ENCODE peak calls at places on chromosome 6, in nine cellular contexts. One of them, this sample, is unnamed. For H3K4me1, the result is how much of the 10 kb centered on the place peaks cover.

GRCh38 chr6:123402052-123402451 is 234.7 kb downstream of the TRDN start:
- DNase-seq in A673: no peak
- DNase-seq in heart left ventricle: no peak
- DNase-seq in Peyer's patch: no peak
- DNase-seq in breast epithelium: no peak
- DNase-seq in transverse colon: no peak
- DNase-seq in tibial nerve: no peak
- DNase-seq in K562: no peak
- DNase-seq in A549: no peak
- DNase-seq in this sample: no peak

GRCh38 chr6:130035211-130035610 is 16.8 kb downstream of the L3MBTL3 start:
- DNase-seq in A673: peak
- DNase-seq in heart left ventricle: no peak
- DNase-seq in Peyer's patch: no peak
- DNase-seq in breast epithelium: no peak
- DNase-seq in transverse colon: no peak
- DNase-seq in tibial nerve: no peak
- DNase-seq in K562: peak
- DNase-seq in A549: no peak
- DNase-seq in this sample: no peak

GRCh38 chr6:170007468-170008240 is 256.2 kb downstream of the ERMARD start:
- DNase-seq in A673: no peak
- DNase-seq in heart left ventricle: peak
- DNase-seq in Peyer's patch: no peak
- DNase-seq in breast epithelium: no peak
- DNase-seq in transverse colon: no peak
- DNase-seq in tibial nerve: no peak
- DNase-seq in K562: no peak
- DNase-seq in A549: no peak
- DNase-seq in this sample: no peak

GRCh38 chr6:142302427-142303190 is 802 bp downstream of the ADGRG6 start:
- DNase-seq in A673: no peak
- DNase-seq in heart left ventricle: peak
- DNase-seq in Peyer's patch: no peak
- DNase-seq in breast epithelium: peak
- DNase-seq in transverse colon: no peak
- DNase-seq in tibial nerve: no peak
- DNase-seq in K562: no peak
- DNase-seq in A549: peak
- DNase-seq in this sample: peak

GRCh38 chr6:89986650-89987074 is 92.4 kb downstream of the GJA10 start:
- DNase-seq in A673: peak
- DNase-seq in heart left ventricle: no peak
- DNase-seq in Peyer's patch: no peak
- DNase-seq in breast epithelium: no peak
- DNase-seq in transverse colon: no peak
- DNase-seq in tibial nerve: no peak
- DNase-seq in K562: no peak
- DNase-seq in A549: no peak
- DNase-seq in this sample: no peak

GRCh38 chr6:33886673-33887144 is 82.9 kb upstream of the MLN start:
- DNase-seq in A673: peak
- DNase-seq in heart left ventricle: peak
- DNase-seq in Peyer's patch: peak
- DNase-seq in breast epithelium: no peak
- DNase-seq in transverse colon: peak
- DNase-seq in tibial nerve: no peak
- DNase-seq in K562: no peak
- DNase-seq in A549: no peak
- DNase-seq in this sample: no peak

GRCh38 chr6:130560231-130560630 is 194.4 kb downstream of the TMEM200A start:
- DNase-seq in A673: no peak
- DNase-seq in heart left ventricle: no peak
- DNase-seq in Peyer's patch: no peak
- DNase-seq in breast epithelium: no peak
- DNase-seq in transverse colon: no peak
- DNase-seq in tibial nerve: no peak
- DNase-seq in K562: no peak
- DNase-seq in A549: no peak
- DNase-seq in this sample: no peak

GRCh38 chr6:126721581-126722145 is 381.7 kb downstream of the CENPW start:
- DNase-seq in A673: no peak
- DNase-seq in heart left ventricle: no peak
- DNase-seq in Peyer's patch: no peak
- DNase-seq in breast epithelium: no peak
- DNase-seq in transverse colon: no peak
- DNase-seq in tibial nerve: no peak
- DNase-seq in K562: no peak
- DNase-seq in A549: peak
- DNase-seq in this sample: no peak

GRCh38 chr6:89048286-89048923 is 32.1 kb upstream of the PNRC1 start:
- DNase-seq in A673: peak
- DNase-seq in heart left ventricle: no peak
- DNase-seq in Peyer's patch: no peak
- DNase-seq in breast epithelium: no peak
- DNase-seq in transverse colon: no peak
- DNase-seq in tibial nerve: no peak
- DNase-seq in K562: no peak
- DNase-seq in A549: no peak
- DNase-seq in this sample: no peak

GRCh38 chr6:45200510-45200909 is 127.6 kb upstream of the RUNX2 start:
- DNase-seq in A673: no peak
- DNase-seq in heart left ventricle: no peak
- DNase-seq in Peyer's patch: no peak
- DNase-seq in breast epithelium: no peak
- DNase-seq in transverse colon: no peak
- DNase-seq in tibial nerve: no peak
- DNase-seq in K562: no peak
- DNase-seq in A549: no peak
- DNase-seq in this sample: no peak

GRCh38 chr6:45195137-45195536 is 133.0 kb upstream of the RUNX2 start:
- DNase-seq in A673: no peak
- DNase-seq in heart left ventricle: no peak
- DNase-seq in Peyer's patch: no peak
- DNase-seq in breast epithelium: no peak
- DNase-seq in transverse colon: no peak
- DNase-seq in tibial nerve: no peak
- DNase-seq in K562: no peak
- DNase-seq in A549: no peak
- DNase-seq in this sample: no peak

GRCh38 chr6:45196121-45196520 is 132.0 kb upstream of the RUNX2 start:
- DNase-seq in A673: no peak
- DNase-seq in heart left ventricle: no peak
- DNase-seq in Peyer's patch: no peak
- DNase-seq in breast epithelium: no peak
- DNase-seq in transverse colon: no peak
- DNase-seq in tibial nerve: no peak
- DNase-seq in K562: no peak
- DNase-seq in A549: no peak
- DNase-seq in this sample: no peak

DNA sequence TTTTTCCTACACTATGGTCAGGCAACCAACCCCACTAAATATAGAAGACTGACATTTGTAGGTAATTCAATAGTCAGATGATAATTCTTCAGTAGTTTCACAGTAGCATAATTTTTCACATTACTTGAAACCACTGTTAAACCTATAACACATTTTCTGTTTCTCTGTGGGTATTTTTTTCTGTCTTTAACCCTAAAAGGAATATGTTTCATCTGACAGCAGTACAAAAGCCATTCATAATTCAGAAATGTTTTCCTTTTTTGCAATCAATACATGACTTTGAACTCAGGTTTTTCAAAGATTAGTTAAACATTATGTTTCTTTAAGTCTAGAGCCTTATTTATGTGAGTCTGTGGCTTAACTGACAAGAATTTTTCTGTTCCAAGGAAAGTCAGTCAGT is 128.6 kb upstream of the RUNX2 start:
- DNase-seq in A673: no peak
- DNase-seq in heart left ventricle: no peak
- DNase-seq in Peyer's patch: no peak
- DNase-seq in breast epithelium: no peak
- DNase-seq in transverse colon: no peak
- DNase-seq in tibial nerve: no peak
- DNase-seq in K562: no peak
- DNase-seq in A549: no peak
- DNase-seq in this sample: no peak
- TF ChIP-seq CTCF in A673: no peak
- TF ChIP-seq CTCF in heart left ventricle: no peak
- TF ChIP-seq CTCF in Peyer's patch: no peak
- TF ChIP-seq CTCF in breast epithelium: no peak
- TF ChIP-seq CTCF in transverse colon: no peak
- TF ChIP-seq CTCF in tibial nerve: no peak
- TF ChIP-seq CTCF in K562: no peak
- TF ChIP-seq CTCF in A549: no peak
- TF ChIP-seq CTCF in this sample: no peak

GRCh38 chr6:14721103-14721758 is 524.6 kb upstream of the JARID2 start:
- DNase-seq in A673: no peak
- DNase-seq in heart left ventricle: no peak
- DNase-seq in Peyer's patch: no peak
- DNase-seq in breast epithelium: no peak
- DNase-seq in transverse colon: no peak
- DNase-seq in tibial nerve: no peak
- DNase-seq in K562: no peak
- DNase-seq in A549: peak
- DNase-seq in this sample: peak
- H3K4me1 ChIP-seq in A673: under half
- H3K4me1 ChIP-seq in heart left ventricle: half or more
- H3K4me1 ChIP-seq in Peyer's patch: under half
- H3K4me1 ChIP-seq in breast epithelium: under half
- H3K4me1 ChIP-seq in transverse colon: under half
- H3K4me1 ChIP-seq in tibial nerve: under half
- H3K4me1 ChIP-seq in K562: under half
- H3K4me1 ChIP-seq in A549: under half
- H3K4me1 ChIP-seq in this sample: under half

DNA sequence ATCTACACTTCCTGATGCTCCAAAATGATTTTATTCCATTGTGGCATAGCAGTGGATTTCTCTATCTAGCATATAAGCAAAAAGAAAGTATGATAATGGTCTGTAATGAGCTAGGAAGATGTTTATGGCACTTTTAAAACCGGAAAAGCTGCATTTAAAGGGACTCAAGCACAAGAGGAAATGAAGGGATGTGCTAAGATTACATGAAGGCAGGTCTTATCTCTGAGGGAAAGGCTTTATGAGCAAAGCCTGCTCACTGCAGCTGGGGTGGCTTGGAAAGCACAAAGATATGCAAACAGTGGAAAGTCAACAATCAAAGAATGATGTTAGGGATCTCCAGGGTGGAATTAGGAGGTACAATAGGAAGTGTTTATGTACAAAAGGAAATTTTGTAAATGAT is 138.2 kb downstream of the TENT5A start:
- DNase-seq in A673: peak
- DNase-seq in heart left ventricle: no peak
- DNase-seq in Peyer's patch: no peak
- DNase-seq in breast epithelium: no peak
- DNase-seq in transverse colon: peak
- DNase-seq in tibial nerve: no peak
- DNase-seq in K562: no peak
- DNase-seq in A549: peak
- DNase-seq in this sample: peak
- H3K4me3 ChIP-seq in A673: peak
- H3K4me3 ChIP-seq in heart left ventricle: no peak
- H3K4me3 ChIP-seq in Peyer's patch: no peak
- H3K4me3 ChIP-seq in breast epithelium: no peak
- H3K4me3 ChIP-seq in transverse colon: no peak
- H3K4me3 ChIP-seq in tibial nerve: no peak
- H3K4me3 ChIP-seq in K562: no peak
- H3K4me3 ChIP-seq in A549: no peak
- H3K4me3 ChIP-seq in this sample: no peak

DNA sequence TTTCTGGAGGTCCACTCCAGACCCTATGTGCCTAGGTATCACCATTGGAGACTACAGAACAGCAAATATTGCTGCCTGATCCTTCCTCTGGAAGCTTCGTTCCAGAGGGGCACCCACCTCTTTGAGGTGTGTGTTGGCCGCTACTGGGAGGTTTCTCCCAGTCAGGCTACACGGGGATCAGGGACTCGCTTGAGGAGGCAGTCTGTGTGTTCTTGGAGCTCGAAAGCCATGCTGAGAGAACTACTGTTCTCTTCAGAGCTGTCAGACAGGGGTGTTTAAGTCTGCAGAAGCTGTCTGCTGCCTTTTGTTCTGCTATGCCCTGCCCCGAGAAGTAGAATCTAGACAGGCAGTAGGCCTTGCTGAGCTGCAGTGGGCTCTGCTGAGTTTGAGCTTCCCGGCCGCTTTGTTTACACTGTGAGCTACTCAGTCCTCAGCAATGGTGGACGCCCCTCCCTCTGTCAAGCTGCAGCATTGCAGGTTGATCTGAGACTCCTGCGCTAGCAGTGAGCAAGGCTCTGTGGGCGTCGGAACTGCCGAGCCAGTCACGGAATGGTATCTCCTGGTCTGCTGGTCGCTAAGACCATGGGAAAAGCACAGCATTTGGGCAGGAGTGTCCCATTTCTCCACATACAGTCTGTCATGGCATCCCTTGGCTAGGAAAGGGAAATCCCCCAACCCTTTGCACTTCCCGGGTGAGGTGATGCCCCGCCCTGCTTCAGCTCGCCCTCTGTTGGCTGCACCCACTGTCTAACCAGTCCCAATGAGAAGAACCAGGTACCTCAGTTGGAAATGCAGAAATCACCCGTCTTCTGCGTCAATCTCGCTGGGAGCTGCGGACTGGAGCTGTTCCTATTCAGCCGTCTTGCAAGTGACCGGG is 32.5 kb upstream of the ASCC3 start:
- DNase-seq in A673: no peak
- DNase-seq in heart left ventricle: no peak
- DNase-seq in Peyer's patch: no peak
- DNase-seq in breast epithelium: no peak
- DNase-seq in transverse colon: no peak
- DNase-seq in tibial nerve: no peak
- DNase-seq in K562: no peak
- DNase-seq in A549: no peak
- DNase-seq in this sample: no peak
- TF ChIP-seq CTCF in A673: no peak
- TF ChIP-seq CTCF in heart left ventricle: no peak
- TF ChIP-seq CTCF in Peyer's patch: no peak
- TF ChIP-seq CTCF in breast epithelium: no peak
- TF ChIP-seq CTCF in transverse colon: no peak
- TF ChIP-seq CTCF in tibial nerve: no peak
- TF ChIP-seq CTCF in K562: peak
- TF ChIP-seq CTCF in A549: no peak
- TF ChIP-seq CTCF in this sample: no peak

DNA sequence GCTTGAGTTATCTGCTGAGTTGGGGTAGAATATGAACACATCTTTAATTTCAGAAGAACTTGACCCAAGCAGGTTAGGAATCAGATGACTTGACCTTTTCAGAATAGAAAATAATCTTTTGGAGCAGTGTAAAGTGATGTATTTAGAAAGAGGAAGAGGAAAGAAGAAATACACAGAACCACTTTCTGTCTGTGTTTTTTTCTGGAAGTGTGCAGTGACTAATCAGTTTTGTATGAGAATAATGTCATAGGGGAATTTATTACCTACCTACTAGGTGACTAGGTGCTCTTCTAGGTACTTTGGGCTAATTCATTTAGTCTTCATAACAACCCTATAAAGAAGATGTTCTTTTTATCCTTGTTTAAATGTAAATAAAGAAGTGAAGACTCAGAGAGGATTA is 3.0 kb downstream of the PPP1R14C start:
- DNase-seq in A673: no peak
- DNase-seq in heart left ventricle: no peak
- DNase-seq in Peyer's patch: no peak
- DNase-seq in breast epithelium: no peak
- DNase-seq in transverse colon: no peak
- DNase-seq in tibial nerve: no peak
- DNase-seq in K562: no peak
- DNase-seq in A549: no peak
- DNase-seq in this sample: no peak
- H3K4me1 ChIP-seq in A673: under half
- H3K4me1 ChIP-seq in heart left ventricle: half or more
- H3K4me1 ChIP-seq in Peyer's patch: under half
- H3K4me1 ChIP-seq in breast epithelium: under half
- H3K4me1 ChIP-seq in transverse colon: under half
- H3K4me1 ChIP-seq in tibial nerve: under half
- H3K4me1 ChIP-seq in K562: under half
- H3K4me1 ChIP-seq in A549: under half
- H3K4me1 ChIP-seq in this sample: under half